ENCODE peak calls at places on chromosomes 12 and 14, in ten cellular contexts. One of them, this sample, is unnamed.

GRCh38 chr12:27190761-27191160 is 53.3 kb upstream of the STK38L start:
- DNase-seq in cardiac septum: no peak
- DNase-seq in stimulated activated naive B cell treated with anti-CD40 and anti-IgM and Interleukin-4, amounts not matched to agents 10 μg/mL and 1 μg/mL and 100 μg/mL, for 72 hours: no peak
- DNase-seq in stimulated activated CD8-positive, alpha-beta memory T cell treated with anti-CD3 and anti-CD28 coated beads, Interleukin-7, amount 100 ng/mL, for 4 hours: no peak
- DNase-seq in stimulated activated CD4-positive, alpha-beta T cell treated with anti-CD3 and anti-CD28 coated beads, Interleukin-1b, Interleukin-23, amount 100 ng/mL, for 4 hours: no peak
- DNase-seq in central memory CD8-positive, alpha-beta T cell: no peak
- DNase-seq in T-helper 22 cell: no peak
- DNase-seq in activated CD8-positive, alpha-beta memory T cell treated with anti-CD3 and anti-CD28 coated beads, Interleukin-2, amount 50 U/mL, for 4 hours: no peak
- DNase-seq in amygdala: no peak
- DNase-seq in fibroblast of the aortic adventitia: peak; percentile 91
- DNase-seq in this sample: peak; percentile 37

GRCh38 chr14:92637228-92637627 is 111.2 kb downstream of the LGMN start:
- DNase-seq in cardiac septum: no peak
- DNase-seq in central memory CD8-positive, alpha-beta T cell: no peak
- DNase-seq in stimulated activated naive B cell treated with anti-CD40 and anti-IgM and Interleukin-4, amounts not matched to agents 10 μg/mL and 1 μg/mL and 100 μg/mL, for 72 hours: no peak
- DNase-seq in stimulated activated CD8-positive, alpha-beta memory T cell treated with anti-CD3 and anti-CD28 coated beads, Interleukin-7, amount 100 ng/mL, for 4 hours: no peak
- DNase-seq in stimulated activated CD4-positive, alpha-beta T cell treated with anti-CD3 and anti-CD28 coated beads, Interleukin-1b, Interleukin-23, amount 100 ng/mL, for 4 hours: no peak
- DNase-seq in T-helper 22 cell: no peak
- DNase-seq in amygdala: no peak
- DNase-seq in fibroblast of the aortic adventitia: no peak
- DNase-seq in activated CD8-positive, alpha-beta memory T cell treated with anti-CD3 and anti-CD28 coated beads, Interleukin-2, amount 50 U/mL, for 4 hours: no peak
- DNase-seq in this sample: no peak

GRCh38 chr12:110585231-110585799 is 2.2 kb upstream of the PPTC7 start:
- DNase-seq in stimulated activated CD4-positive, alpha-beta T cell treated with anti-CD3 and anti-CD28 coated beads, Interleukin-1b, Interleukin-23, amount 100 ng/mL, for 4 hours: peak; percentile 30
- DNase-seq in stimulated activated CD8-positive, alpha-beta memory T cell treated with anti-CD3 and anti-CD28 coated beads, Interleukin-7, amount 100 ng/mL, for 4 hours: peak; percentile 9
- DNase-seq in amygdala: no peak
- DNase-seq in activated CD8-positive, alpha-beta memory T cell treated with anti-CD3 and anti-CD28 coated beads, Interleukin-2, amount 50 U/mL, for 4 hours: no peak
- DNase-seq in stimulated activated naive B cell treated with anti-CD40 and anti-IgM and Interleukin-4, amounts not matched to agents 10 μg/mL and 1 μg/mL and 100 μg/mL, for 72 hours: no peak
- DNase-seq in central memory CD8-positive, alpha-beta T cell: no peak
- DNase-seq in T-helper 22 cell: no peak
- DNase-seq in fibroblast of the aortic adventitia: peak; percentile 39
- DNase-seq in cardiac septum: no peak
- DNase-seq in this sample: no peak

GRCh38 chr12:31466768-31467167 is 124.2 kb downstream of the DENND5B start:
- DNase-seq in T-helper 22 cell: no peak
- DNase-seq in amygdala: no peak
- DNase-seq in activated CD8-positive, alpha-beta memory T cell treated with anti-CD3 and anti-CD28 coated beads, Interleukin-2, amount 50 U/mL, for 4 hours: no peak
- DNase-seq in central memory CD8-positive, alpha-beta T cell: no peak
- DNase-seq in stimulated activated naive B cell treated with anti-CD40 and anti-IgM and Interleukin-4, amounts not matched to agents 10 μg/mL and 1 μg/mL and 100 μg/mL, for 72 hours: no peak
- DNase-seq in fibroblast of the aortic adventitia: no peak
- DNase-seq in stimulated activated CD8-positive, alpha-beta memory T cell treated with anti-CD3 and anti-CD28 coated beads, Interleukin-7, amount 100 ng/mL, for 4 hours: no peak
- DNase-seq in stimulated activated CD4-positive, alpha-beta T cell treated with anti-CD3 and anti-CD28 coated beads, Interleukin-1b, Interleukin-23, amount 100 ng/mL, for 4 hours: no peak
- DNase-seq in cardiac septum: no peak
- DNase-seq in this sample: no peak

GRCh38 chr12:6241495-6241894 is 41.3 kb downstream of the CD9 start:
- DNase-seq in activated CD8-positive, alpha-beta memory T cell treated with anti-CD3 and anti-CD28 coated beads, Interleukin-2, amount 50 U/mL, for 4 hours: no peak
- DNase-seq in T-helper 22 cell: no peak
- DNase-seq in stimulated activated CD8-positive, alpha-beta memory T cell treated with anti-CD3 and anti-CD28 coated beads, Interleukin-7, amount 100 ng/mL, for 4 hours: no peak
- DNase-seq in amygdala: no peak
- DNase-seq in fibroblast of the aortic adventitia: no peak
- DNase-seq in cardiac septum: no peak
- DNase-seq in central memory CD8-positive, alpha-beta T cell: no peak
- DNase-seq in stimulated activated naive B cell treated with anti-CD40 and anti-IgM and Interleukin-4, amounts not matched to agents 10 μg/mL and 1 μg/mL and 100 μg/mL, for 72 hours: no peak
- DNase-seq in stimulated activated CD4-positive, alpha-beta T cell treated with anti-CD3 and anti-CD28 coated beads, Interleukin-1b, Interleukin-23, amount 100 ng/mL, for 4 hours: no peak
- DNase-seq in this sample: no peak

GRCh38 chr12:56128669-56129209 is 672 bp downstream of the ESYT1 start:
- DNase-seq in stimulated activated CD4-positive, alpha-beta T cell treated with anti-CD3 and anti-CD28 coated beads, Interleukin-1b, Interleukin-23, amount 100 ng/mL, for 4 hours: no peak
- DNase-seq in fibroblast of the aortic adventitia: peak; percentile 31
- DNase-seq in central memory CD8-positive, alpha-beta T cell: no peak
- DNase-seq in cardiac septum: no peak
- DNase-seq in activated CD8-positive, alpha-beta memory T cell treated with anti-CD3 and anti-CD28 coated beads, Interleukin-2, amount 50 U/mL, for 4 hours: no peak
- DNase-seq in stimulated activated CD8-positive, alpha-beta memory T cell treated with anti-CD3 and anti-CD28 coated beads, Interleukin-7, amount 100 ng/mL, for 4 hours: no peak
- DNase-seq in amygdala: no peak
- DNase-seq in T-helper 22 cell: no peak
- DNase-seq in stimulated activated naive B cell treated with anti-CD40 and anti-IgM and Interleukin-4, amounts not matched to agents 10 μg/mL and 1 μg/mL and 100 μg/mL, for 72 hours: no peak
- DNase-seq in this sample: no peak

GRCh38 chr12:50458606-50459005 is 46.2 kb upstream of the DIP2B start:
- DNase-seq in amygdala: no peak
- DNase-seq in T-helper 22 cell: no peak
- DNase-seq in stimulated activated CD8-positive, alpha-beta memory T cell treated with anti-CD3 and anti-CD28 coated beads, Interleukin-7, amount 100 ng/mL, for 4 hours: no peak
- DNase-seq in central memory CD8-positive, alpha-beta T cell: no peak
- DNase-seq in cardiac septum: no peak
- DNase-seq in stimulated activated CD4-positive, alpha-beta T cell treated with anti-CD3 and anti-CD28 coated beads, Interleukin-1b, Interleukin-23, amount 100 ng/mL, for 4 hours: no peak
- DNase-seq in activated CD8-positive, alpha-beta memory T cell treated with anti-CD3 and anti-CD28 coated beads, Interleukin-2, amount 50 U/mL, for 4 hours: no peak
- DNase-seq in fibroblast of the aortic adventitia: peak; percentile 39
- DNase-seq in stimulated activated naive B cell treated with anti-CD40 and anti-IgM and Interleukin-4, amounts not matched to agents 10 μg/mL and 1 μg/mL and 100 μg/mL, for 72 hours: no peak
- DNase-seq in this sample: no peak

GRCh38 chr14:104432611-104433231 is 146.8 kb upstream of the C14orf180 start:
- DNase-seq in stimulated activated naive B cell treated with anti-CD40 and anti-IgM and Interleukin-4, amounts not matched to agents 10 μg/mL and 1 μg/mL and 100 μg/mL, for 72 hours: no peak
- DNase-seq in stimulated activated CD4-positive, alpha-beta T cell treated with anti-CD3 and anti-CD28 coated beads, Interleukin-1b, Interleukin-23, amount 100 ng/mL, for 4 hours: no peak
- DNase-seq in cardiac septum: peak; percentile 72
- DNase-seq in fibroblast of the aortic adventitia: no peak
- DNase-seq in central memory CD8-positive, alpha-beta T cell: no peak
- DNase-seq in activated CD8-positive, alpha-beta memory T cell treated with anti-CD3 and anti-CD28 coated beads, Interleukin-2, amount 50 U/mL, for 4 hours: peak; percentile 12
- DNase-seq in stimulated activated CD8-positive, alpha-beta memory T cell treated with anti-CD3 and anti-CD28 coated beads, Interleukin-7, amount 100 ng/mL, for 4 hours: no peak
- DNase-seq in T-helper 22 cell: no peak
- DNase-seq in amygdala: no peak
- DNase-seq in this sample: no peak

GRCh38 chr12:51846209-51846779 is 2.2 kb downstream of the FIGNL2 start:
- DNase-seq in activated CD8-positive, alpha-beta memory T cell treated with anti-CD3 and anti-CD28 coated beads, Interleukin-2, amount 50 U/mL, for 4 hours: no peak
- DNase-seq in T-helper 22 cell: no peak
- DNase-seq in stimulated activated CD4-positive, alpha-beta T cell treated with anti-CD3 and anti-CD28 coated beads, Interleukin-1b, Interleukin-23, amount 100 ng/mL, for 4 hours: no peak
- DNase-seq in cardiac septum: no peak
- DNase-seq in fibroblast of the aortic adventitia: no peak
- DNase-seq in amygdala: no peak
- DNase-seq in stimulated activated naive B cell treated with anti-CD40 and anti-IgM and Interleukin-4, amounts not matched to agents 10 μg/mL and 1 μg/mL and 100 μg/mL, for 72 hours: no peak
- DNase-seq in central memory CD8-positive, alpha-beta T cell: no peak
- DNase-seq in stimulated activated CD8-positive, alpha-beta memory T cell treated with anti-CD3 and anti-CD28 coated beads, Interleukin-7, amount 100 ng/mL, for 4 hours: no peak
- DNase-seq in this sample: no peak

GRCh38 chr12:83408168-83408567 is 721.5 kb downstream of the TMTC2 start:
- DNase-seq in fibroblast of the aortic adventitia: no peak
- DNase-seq in amygdala: no peak
- DNase-seq in stimulated activated CD4-positive, alpha-beta T cell treated with anti-CD3 and anti-CD28 coated beads, Interleukin-1b, Interleukin-23, amount 100 ng/mL, for 4 hours: no peak
- DNase-seq in activated CD8-positive, alpha-beta memory T cell treated with anti-CD3 and anti-CD28 coated beads, Interleukin-2, amount 50 U/mL, for 4 hours: no peak
- DNase-seq in cardiac septum: no peak
- DNase-seq in stimulated activated naive B cell treated with anti-CD40 and anti-IgM and Interleukin-4, amounts not matched to agents 10 μg/mL and 1 μg/mL and 100 μg/mL, for 72 hours: no peak
- DNase-seq in stimulated activated CD8-positive, alpha-beta memory T cell treated with anti-CD3 and anti-CD28 coated beads, Interleukin-7, amount 100 ng/mL, for 4 hours: no peak
- DNase-seq in central memory CD8-positive, alpha-beta T cell: no peak
- DNase-seq in T-helper 22 cell: no peak
- DNase-seq in this sample: no peak

GRCh38 chr12:93851245-93851665 is 174.1 kb downstream of the CRADD start:
- DNase-seq in central memory CD8-positive, alpha-beta T cell: no peak
- DNase-seq in T-helper 22 cell: no peak
- DNase-seq in stimulated activated CD4-positive, alpha-beta T cell treated with anti-CD3 and anti-CD28 coated beads, Interleukin-1b, Interleukin-23, amount 100 ng/mL, for 4 hours: no peak
- DNase-seq in amygdala: no peak
- DNase-seq in cardiac septum: no peak
- DNase-seq in stimulated activated CD8-positive, alpha-beta memory T cell treated with anti-CD3 and anti-CD28 coated beads, Interleukin-7, amount 100 ng/mL, for 4 hours: peak; percentile 20
- DNase-seq in activated CD8-positive, alpha-beta memory T cell treated with anti-CD3 and anti-CD28 coated beads, Interleukin-2, amount 50 U/mL, for 4 hours: no peak
- DNase-seq in stimulated activated naive B cell treated with anti-CD40 and anti-IgM and Interleukin-4, amounts not matched to agents 10 μg/mL and 1 μg/mL and 100 μg/mL, for 72 hours: no peak
- DNase-seq in fibroblast of the aortic adventitia: no peak
- DNase-seq in this sample: no peak

GRCh38 chr12:77777274-77777673 is 53.4 kb upstream of the NAV3 start:
- DNase-seq in stimulated activated naive B cell treated with anti-CD40 and anti-IgM and Interleukin-4, amounts not matched to agents 10 μg/mL and 1 μg/mL and 100 μg/mL, for 72 hours: no peak
- DNase-seq in stimulated activated CD8-positive, alpha-beta memory T cell treated with anti-CD3 and anti-CD28 coated beads, Interleukin-7, amount 100 ng/mL, for 4 hours: no peak
- DNase-seq in cardiac septum: no peak
- DNase-seq in T-helper 22 cell: no peak
- DNase-seq in fibroblast of the aortic adventitia: peak; percentile 36
- DNase-seq in central memory CD8-positive, alpha-beta T cell: no peak
- DNase-seq in amygdala: no peak
- DNase-seq in activated CD8-positive, alpha-beta memory T cell treated with anti-CD3 and anti-CD28 coated beads, Interleukin-2, amount 50 U/mL, for 4 hours: no peak
- DNase-seq in stimulated activated CD4-positive, alpha-beta T cell treated with anti-CD3 and anti-CD28 coated beads, Interleukin-1b, Interleukin-23, amount 100 ng/mL, for 4 hours: no peak
- DNase-seq in this sample: no peak

GRCh38 chr14:79229383-79229875 is 981.9 kb downstream of the DIO2 start:
- DNase-seq in central memory CD8-positive, alpha-beta T cell: no peak
- DNase-seq in stimulated activated CD8-positive, alpha-beta memory T cell treated with anti-CD3 and anti-CD28 coated beads, Interleukin-7, amount 100 ng/mL, for 4 hours: no peak
- DNase-seq in amygdala: no peak
- DNase-seq in cardiac septum: no peak
- DNase-seq in stimulated activated naive B cell treated with anti-CD40 and anti-IgM and Interleukin-4, amounts not matched to agents 10 μg/mL and 1 μg/mL and 100 μg/mL, for 72 hours: no peak
- DNase-seq in stimulated activated CD4-positive, alpha-beta T cell treated with anti-CD3 and anti-CD28 coated beads, Interleukin-1b, Interleukin-23, amount 100 ng/mL, for 4 hours: no peak
- DNase-seq in T-helper 22 cell: no peak
- DNase-seq in activated CD8-positive, alpha-beta memory T cell treated with anti-CD3 and anti-CD28 coated beads, Interleukin-2, amount 50 U/mL, for 4 hours: no peak
- DNase-seq in fibroblast of the aortic adventitia: no peak
- DNase-seq in this sample: no peak

GRCh38 chr12:116125084-116125483 is 152.4 kb downstream of the MED13L start:
- DNase-seq in fibroblast of the aortic adventitia: no peak
- DNase-seq in amygdala: no peak
- DNase-seq in cardiac septum: no peak
- DNase-seq in activated CD8-positive, alpha-beta memory T cell treated with anti-CD3 and anti-CD28 coated beads, Interleukin-2, amount 50 U/mL, for 4 hours: no peak
- DNase-seq in stimulated activated CD8-positive, alpha-beta memory T cell treated with anti-CD3 and anti-CD28 coated beads, Interleukin-7, amount 100 ng/mL, for 4 hours: no peak
- DNase-seq in central memory CD8-positive, alpha-beta T cell: no peak
- DNase-seq in stimulated activated CD4-positive, alpha-beta T cell treated with anti-CD3 and anti-CD28 coated beads, Interleukin-1b, Interleukin-23, amount 100 ng/mL, for 4 hours: no peak
- DNase-seq in stimulated activated naive B cell treated with anti-CD40 and anti-IgM and Interleukin-4, amounts not matched to agents 10 μg/mL and 1 μg/mL and 100 μg/mL, for 72 hours: no peak
- DNase-seq in T-helper 22 cell: no peak
- DNase-seq in this sample: no peak

GRCh38 chr12:57727758-57728395 is 10.7 kb downstream of the AGAP2 start:
- DNase-seq in stimulated activated CD8-positive, alpha-beta memory T cell treated with anti-CD3 and anti-CD28 coated beads, Interleukin-7, amount 100 ng/mL, for 4 hours: no peak
- DNase-seq in activated CD8-positive, alpha-beta memory T cell treated with anti-CD3 and anti-CD28 coated beads, Interleukin-2, amount 50 U/mL, for 4 hours: no peak
- DNase-seq in stimulated activated naive B cell treated with anti-CD40 and anti-IgM and Interleukin-4, amounts not matched to agents 10 μg/mL and 1 μg/mL and 100 μg/mL, for 72 hours: no peak
- DNase-seq in stimulated activated CD4-positive, alpha-beta T cell treated with anti-CD3 and anti-CD28 coated beads, Interleukin-1b, Interleukin-23, amount 100 ng/mL, for 4 hours: no peak
- DNase-seq in T-helper 22 cell: no peak
- DNase-seq in central memory CD8-positive, alpha-beta T cell: no peak
- DNase-seq in cardiac septum: no peak
- DNase-seq in fibroblast of the aortic adventitia: no peak
- DNase-seq in amygdala: no peak
- DNase-seq in this sample: no peak

GRCh38 chr12:61037792-61038191 is 1222.4 kb upstream of the USP15 start:
- DNase-seq in activated CD8-positive, alpha-beta memory T cell treated with anti-CD3 and anti-CD28 coated beads, Interleukin-2, amount 50 U/mL, for 4 hours: no peak
- DNase-seq in central memory CD8-positive, alpha-beta T cell: no peak
- DNase-seq in amygdala: no peak
- DNase-seq in T-helper 22 cell: no peak
- DNase-seq in stimulated activated CD8-positive, alpha-beta memory T cell treated with anti-CD3 and anti-CD28 coated beads, Interleukin-7, amount 100 ng/mL, for 4 hours: no peak
- DNase-seq in fibroblast of the aortic adventitia: no peak
- DNase-seq in stimulated activated CD4-positive, alpha-beta T cell treated with anti-CD3 and anti-CD28 coated beads, Interleukin-1b, Interleukin-23, amount 100 ng/mL, for 4 hours: no peak
- DNase-seq in stimulated activated naive B cell treated with anti-CD40 and anti-IgM and Interleukin-4, amounts not matched to agents 10 μg/mL and 1 μg/mL and 100 μg/mL, for 72 hours: no peak
- DNase-seq in cardiac septum: no peak
- DNase-seq in this sample: no peak

GRCh38 chr12:2115101-2115845 is 62.5 kb downstream of the CACNA1C start:
- DNase-seq in fibroblast of the aortic adventitia: no peak
- DNase-seq in stimulated activated CD8-positive, alpha-beta memory T cell treated with anti-CD3 and anti-CD28 coated beads, Interleukin-7, amount 100 ng/mL, for 4 hours: no peak
- DNase-seq in amygdala: no peak
- DNase-seq in T-helper 22 cell: no peak
- DNase-seq in central memory CD8-positive, alpha-beta T cell: no peak
- DNase-seq in stimulated activated naive B cell treated with anti-CD40 and anti-IgM and Interleukin-4, amounts not matched to agents 10 μg/mL and 1 μg/mL and 100 μg/mL, for 72 hours: no peak
- DNase-seq in stimulated activated CD4-positive, alpha-beta T cell treated with anti-CD3 and anti-CD28 coated beads, Interleukin-1b, Interleukin-23, amount 100 ng/mL, for 4 hours: no peak
- DNase-seq in cardiac septum: peak; percentile 36
- DNase-seq in activated CD8-positive, alpha-beta memory T cell treated with anti-CD3 and anti-CD28 coated beads, Interleukin-2, amount 50 U/mL, for 4 hours: no peak
- DNase-seq in this sample: no peak

GRCh38 chr14:100747736-100748135 is 21.0 kb downstream of the DLK1 start:
- DNase-seq in amygdala: no peak
- DNase-seq in central memory CD8-positive, alpha-beta T cell: no peak
- DNase-seq in cardiac septum: no peak
- DNase-seq in fibroblast of the aortic adventitia: no peak
- DNase-seq in stimulated activated CD8-positive, alpha-beta memory T cell treated with anti-CD3 and anti-CD28 coated beads, Interleukin-7, amount 100 ng/mL, for 4 hours: no peak
- DNase-seq in T-helper 22 cell: no peak
- DNase-seq in activated CD8-positive, alpha-beta memory T cell treated with anti-CD3 and anti-CD28 coated beads, Interleukin-2, amount 50 U/mL, for 4 hours: no peak
- DNase-seq in stimulated activated CD4-positive, alpha-beta T cell treated with anti-CD3 and anti-CD28 coated beads, Interleukin-1b, Interleukin-23, amount 100 ng/mL, for 4 hours: no peak
- DNase-seq in stimulated activated naive B cell treated with anti-CD40 and anti-IgM and Interleukin-4, amounts not matched to agents 10 μg/mL and 1 μg/mL and 100 μg/mL, for 72 hours: no peak
- DNase-seq in this sample: no peak

GRCh38 chr12:6635856-6636521 is at the start of gene LPAR5:
- DNase-seq in cardiac septum: no peak
- DNase-seq in stimulated activated CD4-positive, alpha-beta T cell treated with anti-CD3 and anti-CD28 coated beads, Interleukin-1b, Interleukin-23, amount 100 ng/mL, for 4 hours: no peak
- DNase-seq in stimulated activated CD8-positive, alpha-beta memory T cell treated with anti-CD3 and anti-CD28 coated beads, Interleukin-7, amount 100 ng/mL, for 4 hours: peak; percentile 24
- DNase-seq in amygdala: no peak
- DNase-seq in activated CD8-positive, alpha-beta memory T cell treated with anti-CD3 and anti-CD28 coated beads, Interleukin-2, amount 50 U/mL, for 4 hours: no peak
- DNase-seq in central memory CD8-positive, alpha-beta T cell: no peak
- DNase-seq in T-helper 22 cell: no peak
- DNase-seq in fibroblast of the aortic adventitia: peak; percentile 24
- DNase-seq in stimulated activated naive B cell treated with anti-CD40 and anti-IgM and Interleukin-4, amounts not matched to agents 10 μg/mL and 1 μg/mL and 100 μg/mL, for 72 hours: peak; percentile 76
- DNase-seq in this sample: no peak

This sample was measured in GM04503.